ENCODE peak calls at places on chromosomes 16 and 17, in ten cellular contexts. M, Z, X, N, U, T, I, V, H and J are unnamed samples.
A peak's percentile ranks its signal among the peaks of the same experiment; 100 is the strongest.

GRCh38 chr16:50298075-50298460 is 31.7 kb downstream of the ADCY7 start:
- DNase-seq in M (no peak), Z (peak; percentile 80), X (peak; percentile 46), N (peak; percentile 0), U (no peak), T (no peak), I (no peak), V (no peak), H (no peak), J (no peak)

GRCh38 chr17:48037036-48037881 is at the start of gene COPZ2:
- DNase-seq in M (no peak), Z (peak; percentile 92), X (peak; percentile 82), N (peak; percentile 52), U (peak; percentile 84), T (no peak), I (peak; percentile 85), V (no peak), H (peak; percentile 79), J (no peak)

GRCh38 chr16:88451586-88452484 is 1.2 kb upstream of the ZFPM1 start:
- DNase-seq in M (no peak), Z (no peak), X (no peak), N (no peak), U (no peak), T (no peak), I (no peak), V (no peak), H (no peak), J (no peak)

GRCh38 chr17:81376946-81377733 is 18.1 kb upstream of the BAHCC1 start:
- DNase-seq in M (no peak), Z (no peak), X (no peak), N (no peak), U (no peak), T (no peak), I (no peak), V (no peak), H (no peak), J (no peak)

GRCh38 chr17:78774956-78775571 is 7.0 kb downstream of the CYTH1 start:
- DNase-seq in M (no peak), Z (no peak), X (no peak), N (peak; percentile 79), U (no peak), T (no peak), I (no peak), V (no peak), H (no peak), J (no peak)

GRCh38 chr17:29590979-29591736 is 1.7 kb upstream of the GIT1 start:
- DNase-seq in M (no peak), Z (peak; percentile 93), X (peak; percentile 66), N (peak; percentile 67), U (peak; percentile 66), T (no peak), I (peak; percentile 91), V (peak; percentile 48), H (peak; percentile 65), J (no peak)

GRCh38 chr17:19738073-19738449 is 10.0 kb downstream of the ALDH3A1 start:
- DNase-seq in M (no peak), Z (no peak), X (no peak), N (no peak), U (no peak), T (no peak), I (no peak), V (no peak), H (no peak), J (no peak)

GRCh38 chr16:88369447-88370008 is 13.2 kb upstream of the ZNF469 start:
- DNase-seq in M (no peak), Z (no peak), X (peak; percentile 42), N (no peak), U (no peak), T (no peak), I (no peak), V (no peak), H (peak; percentile 0), J (no peak)

GRCh38 chr16:55562936-55563335 is 3.5 kb upstream of the CAPNS2 start:
- DNase-seq in M (no peak), Z (no peak), X (no peak), N (no peak), U (no peak), T (peak; percentile 21), I (no peak), V (peak; percentile 68), H (no peak), J (no peak)

GRCh38 chr16:55561319-55561848 is 5.1 kb upstream of the CAPNS2 start:
- DNase-seq in M (no peak), Z (no peak), X (no peak), N (no peak), U (no peak), T (no peak), I (no peak), V (no peak), H (no peak), J (no peak)

GRCh38 chr16:55557186-55557585 is 9.3 kb upstream of the CAPNS2 start:
- DNase-seq in M (no peak), Z (no peak), X (no peak), N (no peak), U (no peak), T (no peak), I (no peak), V (peak; percentile 70), H (no peak), J (no peak)

GRCh38 chr16:55559933-55560516 is 6.5 kb upstream of the CAPNS2 start:
- DNase-seq in M (no peak), Z (no peak), X (no peak), N (no peak), U (no peak), T (no peak), I (no peak), V (no peak), H (no peak), J (no peak)

GRCh38 chr16:55559233-55559632 is 7.3 kb upstream of the CAPNS2 start:
- DNase-seq in M (no peak), Z (no peak), X (no peak), N (no peak), U (no peak), T (no peak), I (no peak), V (peak; percentile 52), H (no peak), J (no peak)
- H3K4me3 ChIP-seq in M (no peak overlapping the region), Z (no peak overlapping the region), X (no peak overlapping the region), N (no peak overlapping the region), U (no peak overlapping the region), T (no peak overlapping the region), I (no peak overlapping the region), V (no peak overlapping the region), H (no peak overlapping the region), J (no peak overlapping the region)

GRCh38 chr17:68255151-68255550 is 7.3 kb downstream of the AMZ2 start:
- DNase-seq in M (no peak), Z (no peak), X (no peak), N (no peak), U (no peak), T (no peak), I (no peak), V (no peak), H (no peak), J (no peak)

GRCh38 chr17:68248199-68248825 is 469 bp downstream of the AMZ2 start:
- DNase-seq in M (peak; percentile 41), Z (peak; percentile 93), X (no peak), N (no peak), U (no peak), T (peak; percentile 32), I (peak; percentile 42), V (peak; percentile 76), H (peak; percentile 59), J (no peak)

GRCh38 chr17:68246271-68247028 is 1.4 kb upstream of the AMZ2 start:
- DNase-seq in M (no peak), Z (peak; percentile 62), X (no peak), N (no peak), U (no peak), T (no peak), I (no peak), V (no peak), H (peak; percentile 28), J (no peak)

GRCh38 chr17:68247445-68248198 is at the start of gene AMZ2:
- DNase-seq in M (peak; percentile 88), Z (peak; percentile 99), X (peak; percentile 100), N (peak; percentile 96), U (peak; percentile 97), T (peak; percentile 64), I (peak; percentile 85), V (peak; percentile 73), H (peak; percentile 93), J (peak; percentile 77)

DNA sequence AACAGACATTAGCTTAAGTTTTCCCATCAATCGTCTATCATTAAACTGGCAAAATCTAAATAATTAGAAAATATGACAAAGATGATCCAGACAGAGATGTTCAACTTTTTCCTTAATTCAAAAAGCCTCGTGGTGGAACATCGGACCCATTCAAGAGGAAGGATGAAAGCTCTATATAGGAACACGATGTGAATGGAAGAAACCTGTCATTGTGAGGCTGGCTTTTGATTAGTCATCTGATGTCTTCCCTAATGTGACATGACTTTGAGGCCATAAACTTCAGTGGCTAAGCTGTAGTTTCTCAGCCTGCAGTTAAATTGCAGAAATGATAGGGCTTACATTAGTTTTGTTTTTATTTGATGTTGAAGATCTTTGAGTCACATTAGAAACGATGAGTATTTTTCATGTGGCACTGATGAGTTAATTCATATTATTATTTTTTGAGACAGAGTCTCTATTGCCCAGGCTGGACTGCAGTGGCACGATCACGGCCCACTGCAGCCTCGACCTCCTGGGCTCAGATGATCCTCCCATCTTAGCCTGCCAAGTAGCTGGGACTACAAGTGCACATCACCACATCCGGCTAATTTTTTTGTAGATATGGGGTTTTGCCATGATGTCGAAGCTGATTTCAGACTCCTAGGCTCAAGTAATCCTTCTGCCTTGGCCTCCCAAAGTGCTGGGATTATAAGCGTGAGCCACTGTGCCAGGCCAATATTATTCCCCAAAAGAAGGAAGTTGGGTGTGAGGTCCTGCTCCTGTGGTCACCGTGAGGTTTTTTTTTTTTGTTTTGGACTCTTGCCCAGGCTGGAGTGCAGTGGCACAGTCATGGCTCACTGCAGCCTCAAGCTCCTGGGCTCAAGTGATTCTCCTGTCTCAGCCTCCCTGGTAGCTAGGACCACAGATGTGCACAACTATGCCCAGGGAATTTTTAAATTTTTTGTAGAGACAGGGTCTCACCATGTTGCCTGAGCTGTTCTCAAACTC is 1.3 kb downstream of the AMZ2 start:
- DNase-seq in M (no peak), Z (no peak), X (no peak), N (no peak), U (no peak), T (no peak), I (no peak), V (no peak), H (no peak), J (no peak)
- TF ChIP-seq CTCF in M (no peak), Z (no peak), X (no peak), N (no peak), U (no peak), T (no peak), I (no peak), V (no peak), H (no peak), J (no peak)

DNA sequence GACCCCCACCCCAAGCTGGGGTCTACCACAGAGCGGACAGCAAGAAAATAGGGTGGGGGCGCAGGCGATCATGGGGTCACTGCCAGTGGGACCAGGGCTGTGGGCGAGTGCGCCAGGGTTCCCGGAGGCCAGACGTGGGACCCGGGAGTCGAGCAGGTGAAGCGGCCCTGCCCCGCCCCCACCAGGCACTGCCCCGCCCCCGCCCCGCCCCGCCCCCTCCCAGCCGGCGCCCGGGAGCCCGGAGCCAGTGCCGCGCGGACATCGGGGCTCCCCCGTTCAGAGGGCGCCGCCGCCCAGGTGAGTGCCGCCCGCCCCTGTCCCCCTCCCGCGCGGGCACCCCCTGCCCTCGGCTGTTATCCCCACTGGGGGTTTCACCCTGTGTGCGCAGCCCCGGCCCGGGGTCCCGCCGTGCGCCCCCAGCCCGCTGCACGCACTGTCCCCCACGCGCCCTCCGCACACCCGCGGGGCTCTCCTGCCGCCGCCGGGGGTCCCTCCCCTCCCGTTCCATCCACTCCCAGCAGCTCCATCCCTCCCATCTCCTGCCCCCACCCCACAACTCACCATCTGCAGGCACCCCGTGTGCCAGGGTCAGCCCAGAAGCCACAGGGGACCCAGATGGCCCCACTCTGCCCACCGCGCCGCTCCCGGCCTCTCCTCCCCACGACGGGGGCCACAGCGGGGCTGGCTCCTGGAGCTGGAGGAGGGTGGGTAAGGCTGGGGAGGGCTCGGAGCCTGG is at the start of gene SSTR5:
- DNase-seq in M (no peak), Z (no peak), X (no peak), N (no peak), U (no peak), T (no peak), I (no peak), V (no peak), H (no peak), J (no peak)
- H3K4me3 ChIP-seq in M (no peak within 1 kb of the TSS), Z (no peak within 1 kb of the TSS), X (no peak within 1 kb of the TSS), N (no peak within 1 kb of the TSS), U (peak within 1 kb of the TSS; percentile 37), T (no peak within 1 kb of the TSS), I (no peak within 1 kb of the TSS), V (no peak within 1 kb of the TSS), H (peak within 1 kb of the TSS; percentile 19), J (no peak within 1 kb of the TSS)

GRCh38 chr17:1628856-1629646 is 417 bp upstream of the SLC43A2 start:
- DNase-seq in M (peak; percentile 96), Z (peak; percentile 99), X (peak; percentile 94), N (peak; percentile 94), U (peak; percentile 97), T (peak; percentile 61), I (peak; percentile 100), V (peak; percentile 70), H (peak; percentile 94), J (no peak)
- TF ChIP-seq CTCF in M (peak; percentile 49), Z (no peak), X (no peak), N (no peak), U (peak; percentile 66), T (no peak), I (peak; percentile 62), V (peak; percentile 9), H (no peak), J (peak; percentile 34)